ENCODE peak calls at places on chromosomes 12 and 14, in nine cellular contexts. One of them, this sample, is unnamed.
A peak's percentile ranks its signal among the peaks of the same experiment; 100 is the strongest.

GRCh38 chr12:20369164-20370000 is 1.0 kb downstream of the PDE3A start:
- DNase-seq in hepatocyte: peak; percentile 81
- DNase-seq in pancreas: peak; percentile 46
- DNase-seq in endothelial cell of umbilical vein: peak; percentile 85
- DNase-seq in dorsolateral prefrontal cortex: peak; percentile 10
- DNase-seq in Panc1: no peak
- DNase-seq in choroid plexus epithelial cell: peak; percentile 65
- DNase-seq in upper lobe of right lung: peak; percentile 72
- DNase-seq in A673: peak; percentile 49
- DNase-seq in this sample: no peak

GRCh38 chr12:54082402-54082892 is 28.8 kb downstream of the HOXC4 start:
- DNase-seq in dorsolateral prefrontal cortex: no peak
- DNase-seq in Panc1: no peak
- DNase-seq in endothelial cell of umbilical vein: no peak
- DNase-seq in upper lobe of right lung: no peak
- DNase-seq in A673: peak; percentile 45
- DNase-seq in choroid plexus epithelial cell: peak; percentile 3
- DNase-seq in pancreas: no peak
- DNase-seq in hepatocyte: peak; percentile 73
- DNase-seq in this sample: no peak

GRCh38 chr14:80930836-80931389 is 10.6 kb downstream of the CEP128 start:
- DNase-seq in pancreas: no peak
- DNase-seq in upper lobe of right lung: no peak
- DNase-seq in endothelial cell of umbilical vein: no peak
- DNase-seq in choroid plexus epithelial cell: peak; percentile 93
- DNase-seq in Panc1: no peak
- DNase-seq in A673: peak; percentile 15
- DNase-seq in hepatocyte: no peak
- DNase-seq in dorsolateral prefrontal cortex: no peak
- DNase-seq in this sample: peak; percentile 73

GRCh38 chr12:68364893-68365725 is 32.9 kb upstream of the MDM1 start:
- DNase-seq in upper lobe of right lung: peak; percentile 96
- DNase-seq in endothelial cell of umbilical vein: peak; percentile 90
- DNase-seq in pancreas: peak; percentile 88
- DNase-seq in Panc1: peak; percentile 72
- DNase-seq in choroid plexus epithelial cell: peak; percentile 99
- DNase-seq in hepatocyte: peak; percentile 88
- DNase-seq in dorsolateral prefrontal cortex: peak; percentile 46
- DNase-seq in A673: peak; percentile 78
- DNase-seq in this sample: peak; percentile 98

GRCh38 chr12:49720214-49720613 is 13.0 kb upstream of the FMNL3 start:
- DNase-seq in Panc1: no peak
- DNase-seq in dorsolateral prefrontal cortex: no peak
- DNase-seq in choroid plexus epithelial cell: no peak
- DNase-seq in pancreas: no peak
- DNase-seq in upper lobe of right lung: no peak
- DNase-seq in A673: no peak
- DNase-seq in endothelial cell of umbilical vein: no peak
- DNase-seq in hepatocyte: no peak
- DNase-seq in this sample: no peak

GRCh38 chr12:94242871-94243270 is 94.5 kb downstream of the PLXNC1 start:
- DNase-seq in hepatocyte: no peak
- DNase-seq in Panc1: no peak
- DNase-seq in endothelial cell of umbilical vein: no peak
- DNase-seq in choroid plexus epithelial cell: no peak
- DNase-seq in A673: no peak
- DNase-seq in dorsolateral prefrontal cortex: no peak
- DNase-seq in upper lobe of right lung: no peak
- DNase-seq in pancreas: no peak
- DNase-seq in this sample: no peak

GRCh38 chr14:67373347-67373746 is 13.2 kb downstream of the EIF2S1 start:
- DNase-seq in dorsolateral prefrontal cortex: no peak
- DNase-seq in pancreas: no peak
- DNase-seq in upper lobe of right lung: no peak
- DNase-seq in hepatocyte: no peak
- DNase-seq in choroid plexus epithelial cell: no peak
- DNase-seq in endothelial cell of umbilical vein: peak; percentile 23
- DNase-seq in A673: no peak
- DNase-seq in Panc1: no peak
- DNase-seq in this sample: no peak

GRCh38 chr12:59861635-59862034 is 265.8 kb downstream of the SLC16A7 start:
- DNase-seq in choroid plexus epithelial cell: peak; percentile 5
- DNase-seq in pancreas: no peak
- DNase-seq in Panc1: no peak
- DNase-seq in endothelial cell of umbilical vein: no peak
- DNase-seq in dorsolateral prefrontal cortex: no peak
- DNase-seq in hepatocyte: no peak
- DNase-seq in A673: no peak
- DNase-seq in upper lobe of right lung: no peak
- DNase-seq in this sample: peak; percentile 2

GRCh38 chr12:106767954-106768501 is 6.5 kb upstream of the RIC8B start:
- DNase-seq in A673: peak; percentile 16
- DNase-seq in upper lobe of right lung: no peak
- DNase-seq in Panc1: no peak
- DNase-seq in endothelial cell of umbilical vein: no peak
- DNase-seq in hepatocyte: no peak
- DNase-seq in choroid plexus epithelial cell: peak; percentile 60
- DNase-seq in pancreas: peak; percentile 69
- DNase-seq in dorsolateral prefrontal cortex: no peak
- DNase-seq in this sample: no peak

GRCh38 chr12:50107416-50108268 is 3.8 kb downstream of the GPD1 start:
- DNase-seq in upper lobe of right lung: peak; percentile 53
- DNase-seq in A673: no peak
- DNase-seq in hepatocyte: no peak
- DNase-seq in Panc1: no peak
- DNase-seq in choroid plexus epithelial cell: no peak
- DNase-seq in dorsolateral prefrontal cortex: no peak
- DNase-seq in endothelial cell of umbilical vein: no peak
- DNase-seq in pancreas: no peak
- DNase-seq in this sample: no peak

GRCh38 chr12:132196038-132196872 is 52.0 kb downstream of the NOC4L start:
- DNase-seq in hepatocyte: no peak
- DNase-seq in endothelial cell of umbilical vein: no peak
- DNase-seq in dorsolateral prefrontal cortex: no peak
- DNase-seq in upper lobe of right lung: no peak
- DNase-seq in choroid plexus epithelial cell: peak; percentile 10
- DNase-seq in pancreas: no peak
- DNase-seq in A673: no peak
- DNase-seq in Panc1: no peak
- DNase-seq in this sample: peak; percentile 4

GRCh38 chr12:53492830-53493609 is 6.2 kb downstream of the MAP3K12 start:
- DNase-seq in endothelial cell of umbilical vein: peak; percentile 93
- DNase-seq in Panc1: peak; percentile 60
- DNase-seq in hepatocyte: peak; percentile 98
- DNase-seq in choroid plexus epithelial cell: peak; percentile 93
- DNase-seq in dorsolateral prefrontal cortex: peak; percentile 98
- DNase-seq in upper lobe of right lung: peak; percentile 96
- DNase-seq in A673: peak; percentile 92
- DNase-seq in pancreas: peak; percentile 96
- DNase-seq in this sample: peak; percentile 84

GRCh38 chr12:94380507-94380906 is 79.2 kb downstream of the CEP83 start:
- DNase-seq in A673: no peak
- DNase-seq in hepatocyte: no peak
- DNase-seq in Panc1: no peak
- DNase-seq in endothelial cell of umbilical vein: no peak
- DNase-seq in upper lobe of right lung: no peak
- DNase-seq in choroid plexus epithelial cell: no peak
- DNase-seq in dorsolateral prefrontal cortex: no peak
- DNase-seq in pancreas: no peak
- DNase-seq in this sample: no peak

GRCh38 chr12:103301642-103302620 is 193.8 kb downstream of the C12orf42 start:
- DNase-seq in endothelial cell of umbilical vein: no peak
- DNase-seq in choroid plexus epithelial cell: no peak
- DNase-seq in Panc1: no peak
- DNase-seq in hepatocyte: peak; percentile 7
- DNase-seq in upper lobe of right lung: no peak
- DNase-seq in A673: no peak
- DNase-seq in pancreas: no peak
- DNase-seq in dorsolateral prefrontal cortex: no peak
- DNase-seq in this sample: no peak

GRCh38 chr12:92987362-92987761 is 58.3 kb upstream of the EEA1 start:
- DNase-seq in pancreas: no peak
- DNase-seq in endothelial cell of umbilical vein: peak; percentile 82
- DNase-seq in upper lobe of right lung: no peak
- DNase-seq in Panc1: peak; percentile 27
- DNase-seq in A673: peak; percentile 90
- DNase-seq in hepatocyte: peak; percentile 85
- DNase-seq in dorsolateral prefrontal cortex: no peak
- DNase-seq in choroid plexus epithelial cell: peak; percentile 92
- DNase-seq in this sample: peak; percentile 77

GRCh38 chr12:101051901-101052550 is 158.0 kb downstream of the SLC5A8 start:
- DNase-seq in endothelial cell of umbilical vein: peak; percentile 82
- DNase-seq in Panc1: no peak
- DNase-seq in hepatocyte: peak; percentile 93
- DNase-seq in pancreas: peak; percentile 58
- DNase-seq in upper lobe of right lung: no peak
- DNase-seq in A673: peak; percentile 35
- DNase-seq in dorsolateral prefrontal cortex: no peak
- DNase-seq in choroid plexus epithelial cell: peak; percentile 66
- DNase-seq in this sample: peak; percentile 84

GRCh38 chr12:94204647-94205247 is 56.4 kb downstream of the PLXNC1 start:
- DNase-seq in choroid plexus epithelial cell: no peak
- DNase-seq in Panc1: no peak
- DNase-seq in A673: no peak
- DNase-seq in upper lobe of right lung: no peak
- DNase-seq in dorsolateral prefrontal cortex: no peak
- DNase-seq in endothelial cell of umbilical vein: no peak
- DNase-seq in pancreas: no peak
- DNase-seq in hepatocyte: no peak
- DNase-seq in this sample: no peak

GRCh38 chr12:76449572-76449971 is 101.4 kb upstream of the BBS10 start:
- DNase-seq in endothelial cell of umbilical vein: peak; percentile 5
- DNase-seq in Panc1: no peak
- DNase-seq in pancreas: no peak
- DNase-seq in choroid plexus epithelial cell: peak; percentile 75
- DNase-seq in upper lobe of right lung: no peak
- DNase-seq in A673: peak; percentile 60
- DNase-seq in hepatocyte: no peak
- DNase-seq in dorsolateral prefrontal cortex: no peak
- DNase-seq in this sample: peak; percentile 63

GRCh38 chr14:103450423-103450822 is 65.2 kb downstream of the MARK3 start:
- DNase-seq in choroid plexus epithelial cell: no peak
- DNase-seq in pancreas: no peak
- DNase-seq in A673: no peak
- DNase-seq in endothelial cell of umbilical vein: no peak
- DNase-seq in dorsolateral prefrontal cortex: no peak
- DNase-seq in hepatocyte: no peak
- DNase-seq in upper lobe of right lung: no peak
- DNase-seq in Panc1: no peak
- DNase-seq in this sample: no peak

DNA sequence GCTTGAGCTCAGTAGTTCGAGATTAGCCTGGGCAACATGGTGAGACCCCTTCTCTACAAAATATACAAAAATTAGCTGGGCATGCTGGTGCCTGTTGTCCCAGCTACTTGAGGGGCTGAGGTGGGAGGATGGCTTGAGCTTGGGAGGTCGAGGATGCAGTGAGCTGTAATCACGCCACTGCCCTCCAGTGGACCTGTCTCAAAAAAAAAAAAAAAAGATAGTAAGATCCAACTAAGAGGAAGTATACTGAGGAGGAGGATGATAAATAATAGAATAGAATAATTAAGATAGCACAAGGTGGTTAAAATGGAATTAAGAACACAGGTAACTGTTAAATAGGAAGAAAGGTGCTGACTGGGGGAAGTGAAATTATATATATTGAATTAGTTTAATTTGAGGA is 37.0 kb upstream of the BAZ1A start:
- DNase-seq in pancreas: no peak
- DNase-seq in hepatocyte: no peak
- DNase-seq in endothelial cell of umbilical vein: no peak
- DNase-seq in choroid plexus epithelial cell: peak; percentile 18
- DNase-seq in Panc1: no peak
- DNase-seq in upper lobe of right lung: no peak
- DNase-seq in A673: peak; percentile 5
- DNase-seq in dorsolateral prefrontal cortex: no peak
- DNase-seq in this sample: peak; percentile 12
- TF ChIP-seq CTCF in pancreas: no peak
- TF ChIP-seq CTCF in hepatocyte: no peak
- TF ChIP-seq CTCF in endothelial cell of umbilical vein: no peak
- TF ChIP-seq CTCF in choroid plexus epithelial cell: peak; percentile 22
- TF ChIP-seq CTCF in Panc1: no peak
- TF ChIP-seq CTCF in upper lobe of right lung: no peak
- TF ChIP-seq CTCF in A673: no peak
- TF ChIP-seq CTCF in dorsolateral prefrontal cortex: no peak
- TF ChIP-seq CTCF in this sample: no peak

GRCh38 chr14:32224731-32225377 is 21.8 kb upstream of the RNU6-8 start:
- DNase-seq in upper lobe of right lung: no peak
- DNase-seq in hepatocyte: peak; percentile 81
- DNase-seq in pancreas: peak; percentile 7
- DNase-seq in choroid plexus epithelial cell: peak; percentile 90
- DNase-seq in Panc1: no peak
- DNase-seq in dorsolateral prefrontal cortex: peak; percentile 34
- DNase-seq in A673: peak; percentile 54
- DNase-seq in endothelial cell of umbilical vein: peak; percentile 6
- DNase-seq in this sample: peak; percentile 57
- TF ChIP-seq CTCF in upper lobe of right lung: peak; percentile 21
- TF ChIP-seq CTCF in hepatocyte: peak; percentile 26
- TF ChIP-seq CTCF in pancreas: no peak
- TF ChIP-seq CTCF in choroid plexus epithelial cell: peak; percentile 76
- TF ChIP-seq CTCF in Panc1: no peak
- TF ChIP-seq CTCF in dorsolateral prefrontal cortex: peak; percentile 14
- TF ChIP-seq CTCF in A673: peak; percentile 32
- TF ChIP-seq CTCF in endothelial cell of umbilical vein: peak; percentile 18
- TF ChIP-seq CTCF in this sample: peak; percentile 28

GRCh38 chr14:73231874-73232851 is 5.1 kb upstream of the PAPLN start:
- DNase-seq in choroid plexus epithelial cell: no peak
- DNase-seq in dorsolateral prefrontal cortex: no peak
- DNase-seq in A673: no peak
- DNase-seq in hepatocyte: peak; percentile 29
- DNase-seq in upper lobe of right lung: no peak
- DNase-seq in Panc1: no peak
- DNase-seq in endothelial cell of umbilical vein: peak; percentile 73
- DNase-seq in pancreas: no peak
- DNase-seq in this sample: no peak
- TF ChIP-seq CTCF in choroid plexus epithelial cell: peak; percentile 51
- TF ChIP-seq CTCF in dorsolateral prefrontal cortex: no peak
- TF ChIP-seq CTCF in A673: no peak
- TF ChIP-seq CTCF in hepatocyte: peak; percentile 23
- TF ChIP-seq CTCF in upper lobe of right lung: peak; percentile 10
- TF ChIP-seq CTCF in Panc1: peak; percentile 76
- TF ChIP-seq CTCF in endothelial cell of umbilical vein: peak; percentile 47
- TF ChIP-seq CTCF in pancreas: no peak
- TF ChIP-seq CTCF in this sample: no peak

DNA sequence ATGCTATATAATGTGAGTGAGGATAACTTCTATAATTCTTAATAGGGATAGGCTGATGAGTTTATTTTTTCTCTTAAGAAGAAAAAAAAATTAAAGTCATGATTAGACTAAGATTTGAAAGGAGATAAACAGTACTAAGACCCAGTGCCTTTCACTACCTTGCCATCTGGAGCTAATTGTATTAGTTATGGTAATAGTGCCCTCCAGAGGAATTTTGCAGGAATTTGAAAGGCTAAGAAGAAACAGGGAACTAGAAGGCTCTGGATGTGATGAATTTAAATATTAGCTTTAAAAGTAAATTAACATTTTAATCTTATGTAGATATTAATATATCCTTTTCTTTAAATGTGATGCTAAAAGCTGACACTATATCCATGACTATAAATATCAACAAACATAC is 36.6 kb upstream of the PIK3C2G start:
- DNase-seq in endothelial cell of umbilical vein: no peak
- DNase-seq in Panc1: peak; percentile 4
- DNase-seq in A673: peak; percentile 63
- DNase-seq in hepatocyte: peak; percentile 48
- DNase-seq in pancreas: no peak
- DNase-seq in upper lobe of right lung: no peak
- DNase-seq in choroid plexus epithelial cell: peak; percentile 77
- DNase-seq in dorsolateral prefrontal cortex: no peak
- DNase-seq in this sample: peak; percentile 65
- TF ChIP-seq CTCF in endothelial cell of umbilical vein: peak; percentile 3
- TF ChIP-seq CTCF in Panc1: peak; percentile 31
- TF ChIP-seq CTCF in A673: peak; percentile 68
- TF ChIP-seq CTCF in hepatocyte: peak; percentile 72
- TF ChIP-seq CTCF in pancreas: peak; percentile 16
- TF ChIP-seq CTCF in upper lobe of right lung: peak; percentile 49
- TF ChIP-seq CTCF in choroid plexus epithelial cell: peak; percentile 68
- TF ChIP-seq CTCF in dorsolateral prefrontal cortex: peak; percentile 14
- TF ChIP-seq CTCF in this sample: peak; percentile 50

This sample was measured in MCF 10A.